ENCODE peak calls at places on chromosomes 11 and 22, in six cellular contexts. H is RWPE1, M is AG10803, N is substantia nigra, B is fibroblast of mammary gland, L is anterior cingulate cortex. G is an unnamed sample.

GRCh38 chr11:31882951-31883392 is 71.8 kb upstream of the PAX6 start:
- DNase-seq in H (no peak), M (peak; percentile 3), B (no peak), N (no peak), L (no peak), G (no peak)

GRCh38 chr22:25420925-25421904 is 143.3 kb upstream of the GRK3 start:
- DNase-seq in H (no peak), B (no peak), M (no peak), L (no peak), N (no peak), G (no peak)

GRCh38 chr11:130022799-130023198 is 20.2 kb upstream of the PRDM10 start:
- DNase-seq in N (no peak), H (no peak), L (no peak), B (no peak), M (no peak), G (no peak)

GRCh38 chr11:32960553-32961164 is 55.0 kb upstream of the DEPDC7 start:
- DNase-seq in B (peak; percentile 68), M (peak; percentile 56), H (peak; percentile 26), L (no peak), N (no peak), G (no peak)

GRCh38 chr22:50599816-50600454 is 658 bp upstream of the MAPK8IP2 start:
- DNase-seq in L (peak; percentile 36), M (no peak), N (peak; percentile 20), B (no peak), H (peak; percentile 56), G (peak; percentile 68)

GRCh38 chr22:46425011-46425410 is 89.5 kb downstream of the TRMU start:
- DNase-seq in H (no peak), M (peak; percentile 94), B (peak; percentile 63), L (no peak), N (no peak), G (no peak)

GRCh38 chr11:86244063-86244521 is 461 bp upstream of the EED start:
- DNase-seq in B (peak; percentile 83), N (no peak), L (no peak), H (peak; percentile 95), M (peak; percentile 81), G (peak; percentile 86)

GRCh38 chr11:17412488-17413180 is 24.2 kb upstream of the KCNJ11 start:
- DNase-seq in M (no peak), B (no peak), N (no peak), H (no peak), L (no peak), G (no peak)